ENCODE peak calls at places on chromosomes 13 and 19, in six cellular contexts. X is stimulated activated CD8-positive, alpha-beta memory T cell treated with anti-CD3 and anti-CD28 coated beads, Interleukin-2, amount 100 ng/mL, for 1 hour; C is endothelial cell; P is activated naive CD4-positive, alpha-beta T cell treated with anti-CD3 and anti-CD28 coated beads, Interleukin-2, amount 10 ng/mL, durations not matched to agents 7 days and 5 days; B is NCI-H187 treated with DMSO at 0.1 percent for 48 hours; Z is fibroblast of lung. M is an unnamed sample.

GRCh38 chr13:20487927-20488326 is 37.7 kb downstream of the CRYL1 start:
- DNase-seq in X (no peak), Z (no peak), P (no peak), B (no peak), C (no peak), M (peak)

GRCh38 chr19:42199440-42200115 is 17.9 kb downstream of the DEDD2 start:
- DNase-seq in B (no peak), Z (no peak), P (peak), X (no peak), C (no peak), M (peak)

GRCh38 chr19:41351339-41352245 is 2.1 kb downstream of the TGFB1 start:
- DNase-seq in X (peak), C (peak), Z (no peak), B (no peak), P (peak), M (peak)

GRCh38 chr13:21364357-21364756 is 94.7 kb downstream of the ZDHHC20 start:
- DNase-seq in C (no peak), Z (no peak), X (no peak), P (no peak), B (no peak), M (no peak)

GRCh38 chr13:75635621-75636338 is at the start of gene LMO7:
- DNase-seq in P (peak), X (peak), B (no peak), C (peak), Z (no peak), M (peak)

GRCh38 chr13:109844396-109844795 is 58.0 kb upstream of the IRS2 start:
- DNase-seq in Z (peak), P (no peak), X (no peak), C (no peak), B (no peak), M (no peak)

GRCh38 chr13:31950121-31950810 is 81.3 kb upstream of the FRY start:
- DNase-seq in Z (no peak), P (no peak), X (no peak), C (no peak), B (no peak), M (no peak)

GRCh38 chr13:101202590-101202989 is 213.7 kb downstream of the NALCN start:
- DNase-seq in Z (no peak), C (peak), P (no peak), B (no peak), X (no peak), M (no peak)

GRCh38 chr13:106599875-106600797 is 32.2 kb upstream of the ARGLU1 start:
- DNase-seq in B (no peak), X (no peak), Z (peak), P (no peak), C (no peak), M (peak)

GRCh38 chr19:15562861-15563260 is 52.2 kb upstream of the CYP4F8 start:
- DNase-seq in X (no peak), C (no peak), B (no peak), P (peak), Z (peak), M (no peak)

GRCh38 chr13:98406971-98407370 is 169.9 kb downstream of the STK24 start:
- DNase-seq in C (no peak), X (no peak), B (peak), Z (no peak), P (no peak), M (no peak)

GRCh38 chr19:16524991-16525734 is 17.1 kb downstream of the CHERP start:
- DNase-seq in Z (no peak), X (no peak), P (no peak), C (no peak), B (no peak), M (no peak)

GRCh38 chr19:58009301-58009665 is 6.7 kb upstream of the ZNF606 start:
- DNase-seq in X (no peak), Z (no peak), C (no peak), B (no peak), P (no peak), M (no peak)

GRCh38 chr13:42498521-42498920 is 75.4 kb upstream of the TNFSF11 start:
- DNase-seq in P (no peak), Z (no peak), X (no peak), C (no peak), B (no peak), M (no peak)

GRCh38 chr13:45327253-45327954 is 13.6 kb downstream of the TPT1 start:
- DNase-seq in Z (no peak), X (no peak), P (peak), B (no peak), C (no peak), M (no peak)

GRCh38 chr19:44661904-44662303 is 9.4 kb upstream of the CEACAM19 start:
- DNase-seq in C (no peak), B (no peak), X (no peak), Z (peak), P (no peak), M (no peak)

GRCh38 chr13:32381539-32381938 is 46.4 kb downstream of the N4BP2L1 start:
- DNase-seq in C (peak), Z (peak), P (peak), B (no peak), X (no peak), M (peak)

GRCh38 chr13:51937320-51938290 is 73.6 kb downstream of the ATP7B start:
- DNase-seq in C (no peak), Z (no peak), X (no peak), P (no peak), B (no peak), M (no peak)

GRCh38 chr19:35008891-35009341 is 8.8 kb downstream of the GRAMD1A start:
- DNase-seq in X (no peak), C (no peak), Z (no peak), B (no peak), P (no peak), M (no peak)

GRCh38 chr13:40318366-40318765 is 348.1 kb downstream of the FOXO1 start:
- DNase-seq in P (no peak), Z (no peak), X (no peak), C (no peak), B (no peak), M (no peak)

GRCh38 chr19:1168877-1169791 is 4.9 kb downstream of the SBNO2 start:
- DNase-seq in C (no peak), B (no peak), P (no peak), X (no peak), Z (peak), M (no peak)

GRCh38 chr13:24264976-24265375 is 44.4 kb upstream of the C1QTNF9 start:
- DNase-seq in B (no peak), Z (no peak), C (no peak), P (peak), X (peak), M (peak)

GRCh38 chr19:38841787-38842438 is 7.9 kb downstream of the HNRNPL start:
- DNase-seq in C (no peak), X (no peak), Z (no peak), P (peak), B (no peak), M (no peak)

GRCh38 chr19:39299832-39300231 is 3.6 kb downstream of the IFNL1 start:
- DNase-seq in P (no peak), X (no peak), C (no peak), Z (no peak), B (no peak), M (no peak)